ENCODE peak calls at places on chromosomes 12 and 14, in seven cellular contexts. B, G, F, V, L, U and J are unnamed samples.
A peak's percentile ranks its signal among the peaks of the same experiment; 100 is the strongest.

GRCh38 chr12:13564266-13564810 is 367.8 kb downstream of the EMP1 start:
- DNase-seq in B (no peak), G (no peak), F (no peak), V (no peak), L (no peak), U (no peak), J (no peak)

GRCh38 chr14:63045612-63046320 is 508 bp upstream of the KCNH5 start:
- DNase-seq in B (peak; percentile 10), G (peak; percentile 61), F (peak; percentile 87), V (no peak), L (no peak), U (peak; percentile 9), J (no peak)

GRCh38 chr12:94553875-94554274 is 94.2 kb upstream of the CEP83 start:
- DNase-seq in B (no peak), G (no peak), F (no peak), V (no peak), L (no peak), U (no peak), J (no peak)

GRCh38 chr14:28751467-28752058 is 15.0 kb upstream of the FOXG1 start:
- DNase-seq in B (peak; percentile 82), G (peak; percentile 59), F (peak; percentile 71), V (no peak), L (no peak), U (no peak), J (no peak)

GRCh38 chr14:60085085-60085484 is 6.6 kb upstream of the PCNX4 start:
- DNase-seq in B (peak; percentile 53), G (no peak), F (no peak), V (no peak), L (no peak), U (no peak), J (no peak)

GRCh38 chr12:28874758-28875157 is 274.3 kb upstream of the FAR2 start:
- DNase-seq in B (no peak), G (no peak), F (no peak), V (no peak), L (no peak), U (no peak), J (no peak)

GRCh38 chr12:41459815-41460214 is 271.7 kb downstream of the PDZRN4 start:
- DNase-seq in B (no peak), G (no peak), F (no peak), V (no peak), L (no peak), U (no peak), J (no peak)

GRCh38 chr12:121190523-121191031 is 19.4 kb upstream of the P2RX4 start:
- DNase-seq in B (peak; percentile 95), G (peak; percentile 96), F (peak; percentile 24), V (no peak), L (no peak), U (no peak), J (peak; percentile 29)

GRCh38 chr12:94875525-94875924 is 128.0 kb downstream of the NDUFA12 start:
- DNase-seq in B (peak; percentile 51), G (no peak), F (peak; percentile 49), V (no peak), L (no peak), U (peak; percentile 71), J (peak; percentile 53)

GRCh38 chr12:24948452-24948815 is 467 bp downstream of the BCAT1 start:
- DNase-seq in B (peak; percentile 41), G (peak; percentile 61), F (peak; percentile 41), V (no peak), L (no peak), U (peak; percentile 35), J (peak; percentile 14)

GRCh38 chr14:98197933-98198332 is 1074.1 kb downstream of the BCL11B start:
- DNase-seq in B (no peak), G (no peak), F (no peak), V (no peak), L (no peak), U (no peak), J (no peak)

GRCh38 chr14:55665067-55665700 is 85.2 kb downstream of the KTN1 start:
- DNase-seq in B (peak; percentile 24), G (peak; percentile 73), F (no peak), V (no peak), L (no peak), U (no peak), J (no peak)

GRCh38 chr12:70576341-70577282 is 60.6 kb downstream of the PTPRB start:
- DNase-seq in B (peak; percentile 92), G (peak; percentile 81), F (peak; percentile 50), V (no peak), L (no peak), U (peak; percentile 34), J (peak; percentile 27)

GRCh38 chr14:54713364-54713763 is 146.4 kb downstream of the SAMD4A start:
- DNase-seq in B (no peak), G (peak; percentile 83), F (no peak), V (no peak), L (no peak), U (no peak), J (no peak)

GRCh38 chr12:87801860-87802720 is 227.1 kb downstream of the C12orf50 start:
- DNase-seq in B (no peak), G (peak; percentile 57), F (no peak), V (no peak), L (no peak), U (no peak), J (no peak)

GRCh38 chr12:12779529-12779928 is 5.9 kb upstream of the APOLD1 start:
- DNase-seq in B (peak; percentile 89), G (peak; percentile 88), F (no peak), V (no peak), L (no peak), U (no peak), J (no peak)

GRCh38 chr12:52901715-52902541 is 2.9 kb downstream of the KRT8 start:
- DNase-seq in B (no peak), G (no peak), F (no peak), V (no peak), L (no peak), U (no peak), J (no peak)

GRCh38 chr12:54019924-54020586 is 8.2 kb upstream of the HOXC6 start:
- DNase-seq in B (no peak), G (no peak), F (no peak), V (no peak), L (no peak), U (no peak), J (no peak)

GRCh38 chr14:92408186-92408585 is 85.2 kb downstream of the SLC24A4 start:
- DNase-seq in B (peak; percentile 45), G (peak; percentile 75), F (no peak), V (no peak), L (no peak), U (no peak), J (no peak)

GRCh38 chr12:29717540-29718100 is 66.1 kb downstream of the TMTC1 start:
- DNase-seq in B (no peak), G (no peak), F (no peak), V (no peak), L (no peak), U (no peak), J (no peak)

GRCh38 chr12:46608431-46609280 is 217.1 kb downstream of the SLC38A4 start:
- DNase-seq in B (peak; percentile 24), G (peak; percentile 83), F (no peak), V (no peak), L (no peak), U (no peak), J (no peak)

GRCh38 chr14:87993485-87993809 is 465 bp upstream of the GALC start:
- DNase-seq in B (no peak), G (no peak), F (no peak), V (no peak), L (no peak), U (no peak), J (no peak)

GRCh38 chr12:1093166-1093751 is 102.2 kb downstream of the ERC1 start:
- DNase-seq in B (peak; percentile 85), G (peak; percentile 54), F (peak; percentile 26), V (no peak), L (no peak), U (peak; percentile 47), J (peak; percentile 40)

GRCh38 chr14:35851823-35852222 is 25.7 kb downstream of the BRMS1L start:
- DNase-seq in B (no peak), G (no peak), F (no peak), V (no peak), L (no peak), U (no peak), J (no peak)

GRCh38 chr12:18250313-18250916 is 10.9 kb upstream of the PIK3C2G start:
- DNase-seq in B (peak; percentile 87), G (peak; percentile 60), F (peak; percentile 58), V (no peak), L (no peak), U (peak; percentile 39), J (peak; percentile 1)

GRCh38 chr14:101496779-101497420 is 64.4 kb upstream of the DIO3 start:
- DNase-seq in B (no peak), G (no peak), F (peak; percentile 42), V (no peak), L (no peak), U (no peak), J (no peak)

GRCh38 chr12:26122681-26123481 is 2.0 kb downstream of the BHLHE41 start:
- DNase-seq in B (peak; percentile 85), G (peak; percentile 88), F (peak; percentile 61), V (no peak), L (no peak), U (peak; percentile 54), J (no peak)